ENCODE peak calls at places on chromosomes 2 and 18, in six cellular contexts. P is stimulated activated CD8-positive, alpha-beta memory T cell treated with anti-CD3 and anti-CD28 coated beads, Interleukin-12 subunit alpha, Interleukin-12 subunit beta, amount 100 ng/mL, for 4 hours; T is lower lobe of right lung; Q is PC-3; I is hepatocyte; R is stimulated activated CD4-positive, alpha-beta T cell treated with anti-CD3 and anti-CD28 coated beads, Interleukin-15, amount 100 ng/mL, for 24 hours. W is an unnamed sample.

GRCh38 chr18:30489890-30490643 is 552.5 kb downstream of the DSC3 start:
- DNase-seq in P (no peak), T (no peak), Q (no peak), I (no peak), R (no peak), W (peak; percentile 6)

GRCh38 chr18:7904529-7904928 is 337.4 kb downstream of the PTPRM start:
- DNase-seq in P (no peak), T (no peak), Q (peak; percentile 89), I (no peak), R (no peak), W (no peak)

GRCh38 chr2:177262137-177262536 is 2.4 kb downstream of the NFE2L2 start:
- DNase-seq in P (no peak), T (no peak), Q (no peak), I (no peak), R (no peak), W (peak; percentile 15)

GRCh38 chr2:19141234-19142004 is 217.0 kb downstream of the OSR1 start:
- DNase-seq in P (no peak), T (no peak), Q (no peak), I (no peak), R (no peak), W (peak; percentile 18)

GRCh38 chr2:167844714-167845530 is 402.5 kb downstream of the STK39 start:
- DNase-seq in P (no peak), T (no peak), Q (peak; percentile 11), I (peak; percentile 26), R (peak; percentile 8), W (peak; percentile 95)

GRCh38 chr2:147181351-147182029 is 663.3 kb upstream of the ACVR2A start:
- DNase-seq in P (no peak), T (no peak), Q (no peak), I (no peak), R (no peak), W (no peak)

GRCh38 chr18:23155537-23155936 is 20.3 kb downstream of the CABLES1 start:
- DNase-seq in P (no peak), T (no peak), Q (peak; percentile 54), I (no peak), R (no peak), W (no peak)

GRCh38 chr2:96788393-96789244 is 27.4 kb upstream of the CNNM3 start:
- DNase-seq in P (no peak), T (no peak), Q (peak; percentile 55), I (peak; percentile 47), R (no peak), W (no peak)

GRCh38 chr2:134628453-134628852 is 90.3 kb downstream of the TMEM163 start:
- DNase-seq in P (no peak), T (no peak), Q (no peak), I (no peak), R (no peak), W (peak; percentile 87)

GRCh38 chr2:175931751-175932295 is 70.2 kb downstream of the LNPK start:
- DNase-seq in P (no peak), T (no peak), Q (no peak), I (peak; percentile 4), R (no peak), W (no peak)

GRCh38 chr2:204825054-204825453 is 279.8 kb downstream of the PARD3B start:
- DNase-seq in P (no peak), T (no peak), Q (peak; percentile 84), I (peak; percentile 52), R (no peak), W (no peak)

GRCh38 chr2:71947809-71948208 is 199.9 kb downstream of the CYP26B1 start:
- DNase-seq in P (no peak), T (no peak), Q (no peak), I (no peak), R (no peak), W (no peak)

GRCh38 chr2:128199141-128199540 is 108.1 kb downstream of the UGGT1 start:
- DNase-seq in P (no peak), T (no peak), Q (no peak), I (no peak), R (no peak), W (no peak)

GRCh38 chr2:37005118-37005868 is 39.0 kb upstream of the STRN start:
- DNase-seq in P (no peak), T (no peak), Q (peak; percentile 54), I (peak; percentile 28), R (no peak), W (peak; percentile 65)

GRCh38 chr2:182142062-182142461 is 156.4 kb downstream of the PPP1R1C start:
- DNase-seq in P (no peak), T (no peak), Q (no peak), I (no peak), R (no peak), W (no peak)

GRCh38 chr2:164495491-164496223 is 125.6 kb downstream of the GRB14 start:
- DNase-seq in P (no peak), T (no peak), Q (peak; percentile 70), I (peak; percentile 42), R (no peak), W (peak; percentile 62)

GRCh38 chr18:48138211-48138610 is 207.8 kb upstream of the SMAD2 start:
- DNase-seq in P (no peak), T (no peak), Q (no peak), I (no peak), R (no peak), W (peak; percentile 78)

GRCh38 chr2:74602553-74603281 is 45.4 kb downstream of the M1AP start:
- DNase-seq in P (no peak), T (no peak), Q (peak; percentile 69), I (no peak), R (no peak), W (no peak)

GRCh38 chr2:48209214-48209885 is 303.1 kb upstream of the FBXO11 start:
- DNase-seq in P (no peak), T (no peak), Q (peak; percentile 22), I (no peak), R (no peak), W (peak; percentile 9)

GRCh38 chr2:132845339-132845738 is 175.3 kb upstream of the LYPD1 start:
- DNase-seq in P (no peak), T (no peak), Q (no peak), I (no peak), R (no peak), W (no peak)

GRCh38 chr2:133270550-133270949 is 297.7 kb downstream of the NCKAP5 start:
- DNase-seq in P (no peak), T (no peak), Q (no peak), I (no peak), R (no peak), W (no peak)

GRCh38 chr18:24987933-24988840 is 363.8 kb downstream of the ZNF521 start:
- DNase-seq in P (no peak), T (no peak), Q (no peak), I (no peak), R (no peak), W (no peak)

GRCh38 chr2:98027955-98028593 is 32.3 kb upstream of the TMEM131 start:
- DNase-seq in P (no peak), T (no peak), Q (no peak), I (no peak), R (no peak), W (no peak)

GRCh38 chr2:121036226-121036692 is 248.7 kb downstream of the TFCP2L1 start:
- DNase-seq in P (no peak), T (no peak), Q (peak; percentile 42), I (peak; percentile 64), R (no peak), W (peak; percentile 98)

GRCh38 chr2:57973621-57974186 is 72.9 kb upstream of the VRK2 start:
- DNase-seq in P (no peak), T (no peak), Q (no peak), I (no peak), R (no peak), W (no peak)

GRCh38 chr2:74128206-74128605 is 19.5 kb downstream of the BOLA3 start:
- DNase-seq in P (no peak), T (no peak), Q (no peak), I (no peak), R (no peak), W (no peak)

GRCh38 chr18:3892141-3892540 is 442.2 kb downstream of the TGIF1 start:
- DNase-seq in P (no peak), T (no peak), Q (no peak), I (no peak), R (no peak), W (no peak)

GRCh38 chr2:104312684-104313083 is 541.2 kb upstream of the POU3F3 start:
- DNase-seq in P (no peak), T (no peak), Q (no peak), I (no peak), R (no peak), W (no peak)

GRCh38 chr2:211157856-211158463 is 601.6 kb downstream of the CPS1 start:
- DNase-seq in P (peak; percentile 10), T (peak; percentile 80), Q (peak; percentile 93), I (peak; percentile 88), R (peak; percentile 80), W (peak; percentile 85)

GRCh38 chr18:47912794-47913594 is 17.5 kb downstream of the SMAD2 start:
- DNase-seq in P (no peak), T (no peak), Q (no peak), I (no peak), R (peak; percentile 23), W (no peak)

GRCh38 chr2:238003234-238004032 is 36.6 kb downstream of the UBE2F start:
- DNase-seq in P (no peak), T (no peak), Q (no peak), I (no peak), R (peak; percentile 42), W (no peak)

W was measured in DMS53.